ENCODE peak calls at places on chromosomes 5 and 9, in six cellular contexts. W is cardiac muscle cell, D is neural progenitor cell, U is pancreas, E is thyroid gland, C is endothelial cell of umbilical vein. Z is an unnamed sample. For H3K4me1, the result is how much of the 10 kb centered on the place peaks cover.

GRCh38 chr9:15725953-15726352 is 173.1 kb downstream of the CCDC171 start:
- DNase-seq in U (no peak), C (no peak), D (no peak), W (no peak), E (no peak), Z (no peak)

GRCh38 chr5:159128070-159128507 is 28.4 kb upstream of the EBF1 start:
- DNase-seq in C (no peak), U (no peak), E (no peak), W (peak), D (no peak), Z (no peak)

GRCh38 chr9:110615526-110615925 is 36.0 kb upstream of the SVEP1 start:
- DNase-seq in C (no peak), D (no peak), U (no peak), W (no peak), E (no peak), Z (no peak)

GRCh38 chr5:136132087-136132486 is 558 bp upstream of the SMAD5 start:
- DNase-seq in D (no peak), E (peak), W (peak), C (no peak), U (no peak), Z (peak)

GRCh38 chr9:78187763-78188495 is 47.9 kb upstream of the CEP78 start:
- DNase-seq in E (peak), U (no peak), D (peak), C (no peak), W (peak), Z (peak)

GRCh38 chr5:117095803-117096332 is 521.2 kb upstream of the SEMA6A start:
- DNase-seq in U (no peak), E (no peak), W (no peak), C (no peak), D (peak), Z (no peak)

GRCh38 chr5:127419007-127419406 is 98.4 kb upstream of the PRRC1 start:
- DNase-seq in D (no peak), W (no peak), E (no peak), U (no peak), C (no peak), Z (no peak)

GRCh38 chr9:4494806-4495205 is 4.5 kb downstream of the SLC1A1 start:
- DNase-seq in D (no peak), E (no peak), W (no peak), C (no peak), U (no peak), Z (peak)

GRCh38 chr5:68225188-68225910 is 9.8 kb downstream of the PIK3R1 start:
- DNase-seq in U (peak), C (peak), E (peak), D (no peak), W (no peak), Z (no peak)

GRCh38 chr9:131727184-131727785 is 12.6 kb downstream of the RAPGEF1 start:
- DNase-seq in E (no peak), U (no peak), D (no peak), W (no peak), C (peak), Z (no peak)

GRCh38 chr9:131728961-131729360 is 10.9 kb downstream of the RAPGEF1 start:
- DNase-seq in E (no peak), C (peak), D (no peak), W (peak), U (no peak), Z (no peak)

GRCh38 chr9:131731237-131731995 is 8.5 kb downstream of the RAPGEF1 start:
- DNase-seq in D (no peak), C (peak), U (no peak), E (no peak), W (no peak), Z (no peak)

GRCh38 chr9:131727795-131728545 is 11.9 kb downstream of the RAPGEF1 start:
- DNase-seq in W (no peak), C (peak), D (no peak), E (no peak), U (no peak), Z (no peak)

GRCh38 chr9:131728546-131728910 is 11.3 kb downstream of the RAPGEF1 start:
- DNase-seq in W (no peak), E (no peak), U (no peak), C (peak), D (no peak), Z (no peak)
- H3K4me1 ChIP-seq in W (under half), E (half or more), U (under half), C (half or more), D (under half), Z (under half)

DNA sequence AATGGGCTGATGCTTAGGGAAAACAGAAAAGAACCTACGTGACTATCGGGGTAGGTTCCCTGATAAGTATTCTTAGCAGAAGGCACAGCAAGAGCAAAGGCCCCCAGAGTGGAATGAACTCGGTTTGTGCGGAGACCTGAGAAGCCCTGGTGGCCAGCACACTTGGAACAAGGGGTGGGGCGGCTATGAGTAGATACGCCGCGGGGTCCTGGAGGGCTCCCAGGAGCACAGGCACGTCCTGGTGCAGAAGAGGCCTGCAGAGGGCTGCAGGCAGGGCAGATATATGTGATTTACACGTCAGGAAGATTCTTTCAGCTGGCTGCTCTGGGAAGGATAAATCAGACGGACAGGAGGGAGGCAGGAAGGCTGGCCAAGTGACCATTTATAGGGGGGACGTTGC is 70.3 kb upstream of the ATG10 start:
- DNase-seq in C (no peak), D (no peak), E (no peak), W (no peak), U (no peak), Z (no peak)
- H3K4me3 ChIP-seq in C (no peak), D (no peak), E (no peak), W (no peak), U (no peak), Z (no peak)

GRCh38 chr5:62340979-62341378 is 35.0 kb downstream of the KIF2A start:
- DNase-seq in D (no peak), U (no peak), E (no peak), C (no peak), W (no peak), Z (no peak)

GRCh38 chr5:62341783-62342475 is 35.9 kb downstream of the KIF2A start:
- DNase-seq in E (no peak), U (no peak), W (no peak), D (no peak), C (no peak), Z (no peak)

GRCh38 chr5:62343428-62343827 is 37.4 kb downstream of the KIF2A start:
- DNase-seq in C (no peak), U (no peak), E (no peak), W (no peak), D (no peak), Z (no peak)

GRCh38 chr5:62340392-62340791 is 34.4 kb downstream of the KIF2A start:
- DNase-seq in C (peak), E (no peak), D (peak), U (no peak), W (no peak), Z (no peak)

DNA sequence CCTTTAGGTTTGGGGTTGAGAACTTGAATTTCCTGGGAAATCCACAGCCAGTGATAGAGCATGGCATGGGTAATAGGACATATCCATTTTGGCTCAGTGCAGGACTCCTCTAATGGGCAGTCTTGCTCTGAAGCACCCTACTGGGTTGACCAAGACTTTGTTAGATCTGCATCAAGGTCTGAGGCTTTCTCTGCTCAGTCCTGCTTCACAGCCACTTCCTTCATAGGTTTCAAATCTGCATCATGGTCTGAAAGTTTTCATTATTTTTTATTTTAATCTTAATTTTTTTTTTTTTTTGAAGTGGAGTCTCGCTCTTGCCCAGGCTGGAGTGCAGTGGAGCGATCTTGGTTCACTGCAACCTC is 36.5 kb downstream of the KIF2A start:
- DNase-seq in W (no peak), U (no peak), C (no peak), D (no peak), E (no peak), Z (no peak)
- H3K4me1 ChIP-seq in W (under half), U (under half), C (under half), D (under half), E (under half), Z (under half)

GRCh38 chr5:151491059-151491458 is 43.7 kb downstream of the SLC36A1 start:
- DNase-seq in D (no peak), W (no peak), E (no peak), U (no peak), C (no peak), Z (no peak)
- H3K4me3 ChIP-seq in D (no peak), W (no peak), E (no peak), U (no peak), C (no peak), Z (no peak)

DNA sequence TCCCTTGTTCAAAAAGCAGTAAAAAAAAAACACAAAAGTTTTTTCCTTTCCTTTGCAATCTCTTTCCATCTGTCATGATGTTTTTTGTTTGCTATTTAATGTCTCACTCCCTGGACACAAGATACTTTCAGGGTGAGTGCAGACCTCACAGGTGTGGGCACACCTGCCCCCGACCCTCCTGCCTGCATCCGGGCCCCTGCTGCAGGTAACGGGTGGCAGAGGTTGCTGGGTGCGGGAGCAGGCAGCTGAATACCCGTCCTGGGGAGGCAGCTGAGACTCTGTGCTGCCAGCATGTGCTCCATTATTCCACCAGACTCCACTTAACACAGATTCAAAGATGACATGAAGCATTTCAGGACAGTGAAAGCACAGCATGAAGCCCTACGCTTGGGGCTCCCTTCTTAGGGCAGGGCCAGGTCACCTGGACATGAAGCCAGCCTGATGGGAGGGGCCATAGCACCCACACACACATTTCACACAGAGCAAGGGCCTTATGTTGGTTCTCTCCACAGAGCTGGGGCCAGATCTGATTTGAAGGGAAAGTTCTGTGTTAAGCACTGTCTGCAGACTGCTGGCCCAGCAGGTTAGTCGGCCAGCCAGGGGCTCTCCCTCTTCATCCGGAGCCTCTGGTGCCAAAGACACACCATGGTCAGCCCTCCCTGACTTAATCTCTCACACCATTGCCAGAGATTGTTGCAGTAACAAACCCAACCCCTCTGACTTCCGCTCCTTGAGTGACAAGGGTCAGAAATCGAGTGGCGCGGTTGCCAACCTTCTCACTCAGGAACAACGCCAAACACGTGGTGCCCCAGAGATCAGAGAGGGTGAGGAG is 13.0 kb downstream of the NEK6 start:
- DNase-seq in U (peak), D (no peak), E (no peak), C (peak), W (no peak), Z (no peak)
- H3K4me1 ChIP-seq in U (half or more), D (under half), E (under half), C (under half), W (under half), Z (under half)

GRCh38 chr9:130847306-130848217 is 12.5 kb downstream of the ABL1 start:
- DNase-seq in D (peak), C (peak), E (peak), U (no peak), W (no peak), Z (no peak)
- H3K4me3 ChIP-seq in D (no peak), C (no peak), E (no peak), U (no peak), W (no peak), Z (no peak)